ENCODE peak calls at places on chromosomes 11 and 22, in eight cellular contexts. W is neural progenitor cell, M is LNCaP clone FGC, D is bronchial epithelial cell, R is endothelial cell of umbilical vein, Q is PC-3, F is upper lobe of right lung, N is fibroblast of mammary gland. H is an unnamed sample.

GRCh38 chr11:1628506-1629325 is 859 bp upstream of the KRTAP5-5 start:
- DNase-seq in W (peak), M (no peak), D (no peak), R (peak), Q (peak), F (peak), N (peak), H (peak)

GRCh38 chr11:88535916-88536547 is 198.5 kb upstream of the CTSC start:
- DNase-seq in W (no peak), M (no peak), D (peak), R (peak), Q (peak), F (no peak), N (peak), H (peak)

GRCh38 chr22:50169181-50169759 is 1.3 kb upstream of the PANX2 start:
- DNase-seq in W (no peak), M (no peak), D (no peak), R (no peak), Q (no peak), F (no peak), N (no peak), H (no peak)

GRCh38 chr11:121236115-121237001 is 56.2 kb upstream of the SC5D start:
- DNase-seq in W (peak), M (no peak), D (peak), R (peak), Q (no peak), F (no peak), N (no peak), H (peak)

GRCh38 chr11:79055866-79056632 is 384.8 kb downstream of the TENM4 start:
- DNase-seq in W (no peak), M (no peak), D (no peak), R (no peak), Q (no peak), F (no peak), N (peak), H (peak)

GRCh38 chr22:20464096-20464614 is 26.5 kb upstream of the SCARF2 start:
- DNase-seq in W (no peak), M (no peak), D (no peak), R (no peak), Q (no peak), F (peak), N (no peak), H (no peak)

GRCh38 chr22:25067851-25068421 is 115.4 kb downstream of the KIAA1671 start:
- DNase-seq in W (no peak), M (no peak), D (no peak), R (no peak), Q (no peak), F (no peak), N (no peak), H (no peak)

GRCh38 chr22:46446799-46447198 is 90.6 kb downstream of the CELSR1 start:
- DNase-seq in W (no peak), M (no peak), D (no peak), R (no peak), Q (no peak), F (no peak), N (peak), H (peak)

GRCh38 chr11:129131361-129131760 is 60.8 kb downstream of the ARHGAP32 start:
- DNase-seq in W (no peak), M (no peak), D (no peak), R (no peak), Q (no peak), F (no peak), N (no peak), H (no peak)

GRCh38 chr11:86172894-86173293 is 71.7 kb upstream of the EED start:
- DNase-seq in W (peak), M (no peak), D (peak), R (peak), Q (peak), F (no peak), N (no peak), H (peak)

GRCh38 chr11:44980533-44981427 is 30.1 kb upstream of the TP53I11 start:
- DNase-seq in W (no peak), M (no peak), D (no peak), R (no peak), Q (no peak), F (peak), N (no peak), H (no peak)

GRCh38 chr22:17369553-17370035 is 334 bp downstream of the CECR2 start:
- DNase-seq in W (peak), M (no peak), D (no peak), R (no peak), Q (no peak), F (peak), N (no peak), H (peak)

GRCh38 chr11:130124096-130124495 is 35.5 kb upstream of the ST14 start:
- DNase-seq in W (no peak), M (no peak), D (peak), R (peak), Q (peak), F (peak), N (peak), H (peak)

GRCh38 chr22:49015993-49016908 is 811.4 kb downstream of the BRD1 start:
- DNase-seq in W (no peak), M (peak), D (no peak), R (no peak), Q (no peak), F (peak), N (no peak), H (no peak)

GRCh38 chr22:39396156-39396796 is 3.3 kb upstream of the TAB1 start:
- DNase-seq in W (no peak), M (no peak), D (peak), R (peak), Q (no peak), F (no peak), N (no peak), H (no peak)

GRCh38 chr11:94851864-94852581 is 83.9 kb downstream of the AMOTL1 start:
- DNase-seq in W (no peak), M (no peak), D (peak), R (no peak), Q (peak), F (no peak), N (no peak), H (no peak)

GRCh38 chr22:32119568-32120235 is 39.4 kb downstream of the C22orf42 start:
- DNase-seq in W (no peak), M (no peak), D (no peak), R (no peak), Q (no peak), F (no peak), N (no peak), H (no peak)

GRCh38 chr11:22343411-22344032 is 5.3 kb downstream of the SLC17A6 start:
- DNase-seq in W (peak), M (no peak), D (no peak), R (no peak), Q (no peak), F (no peak), N (no peak), H (no peak)
- H3K4me3 ChIP-seq in W (peak), M (no peak), D (no peak), R (no peak), Q (no peak), F (no peak), N (no peak), H (no peak)

GRCh38 chr11:66336234-66337102 is at the start of gene RIN1:
- DNase-seq in W (peak), M (no peak), D (peak), R (peak), Q (peak), F (peak), N (peak), H (peak)
- TF ChIP-seq CTCF in W (peak), M (peak), D (no peak), R (no peak), Q (peak), F (peak), N (peak), H (no peak)

DNA sequence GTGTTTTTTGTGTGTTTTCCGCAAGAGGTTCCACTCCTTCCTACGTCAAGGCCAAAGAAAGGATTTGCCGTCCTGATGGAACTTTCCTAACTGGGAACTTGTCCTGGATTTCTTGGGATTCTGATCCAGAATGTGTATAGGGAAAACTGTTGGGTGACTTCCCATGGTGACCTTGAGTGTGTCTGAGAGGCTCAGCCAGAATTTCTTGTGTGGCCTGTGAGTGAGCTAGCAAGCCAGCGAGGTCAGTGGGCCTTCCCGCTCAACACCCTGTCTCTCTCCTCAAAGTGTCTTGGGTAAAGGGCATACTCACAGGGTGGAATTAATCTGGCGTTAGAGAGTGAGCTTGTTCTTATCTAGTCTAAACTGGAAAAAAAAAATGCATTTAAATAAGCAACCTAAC is 20.3 kb downstream of the ZNRF3 start:
- DNase-seq in W (no peak), M (no peak), D (no peak), R (no peak), Q (no peak), F (no peak), N (no peak), H (no peak)
- H3K4me3 ChIP-seq in W (no peak), M (no peak), D (no peak), R (no peak), Q (no peak), F (no peak), N (no peak), H (no peak)

GRCh38 chr11:11742486-11742885 is 99.3 kb upstream of the USP47 start:
- DNase-seq in W (no peak), M (no peak), D (no peak), R (no peak), Q (no peak), F (no peak), N (no peak), H (no peak)

GRCh38 chr11:11747570-11747969 is 94.2 kb upstream of the USP47 start:
- DNase-seq in W (no peak), M (no peak), D (no peak), R (no peak), Q (no peak), F (no peak), N (no peak), H (no peak)

GRCh38 chr11:11743216-11743615 is 98.6 kb upstream of the USP47 start:
- DNase-seq in W (no peak), M (no peak), D (no peak), R (no peak), Q (no peak), F (no peak), N (no peak), H (no peak)

GRCh38 chr11:11748706-11749365 is 92.9 kb upstream of the USP47 start:
- DNase-seq in W (no peak), M (no peak), D (peak), R (no peak), Q (peak), F (no peak), N (peak), H (peak)

GRCh38 chr11:11746454-11746853 is 95.3 kb upstream of the USP47 start:
- DNase-seq in W (no peak), M (no peak), D (no peak), R (no peak), Q (no peak), F (no peak), N (no peak), H (no peak)
- TF ChIP-seq CTCF in W (no peak), M (no peak), D (no peak), R (no peak), Q (no peak), F (no peak), N (no peak), H (no peak)

GRCh38 chr11:68038718-68039525 is at the start of gene TCIRG1:
- DNase-seq in W (peak), M (peak), D (peak), R (peak), Q (peak), F (peak), N (peak), H (peak)
- H3K4me3 ChIP-seq in W (peak), M (peak), D (peak), R (peak), Q (peak), F (peak), N (peak), H (peak)

DNA sequence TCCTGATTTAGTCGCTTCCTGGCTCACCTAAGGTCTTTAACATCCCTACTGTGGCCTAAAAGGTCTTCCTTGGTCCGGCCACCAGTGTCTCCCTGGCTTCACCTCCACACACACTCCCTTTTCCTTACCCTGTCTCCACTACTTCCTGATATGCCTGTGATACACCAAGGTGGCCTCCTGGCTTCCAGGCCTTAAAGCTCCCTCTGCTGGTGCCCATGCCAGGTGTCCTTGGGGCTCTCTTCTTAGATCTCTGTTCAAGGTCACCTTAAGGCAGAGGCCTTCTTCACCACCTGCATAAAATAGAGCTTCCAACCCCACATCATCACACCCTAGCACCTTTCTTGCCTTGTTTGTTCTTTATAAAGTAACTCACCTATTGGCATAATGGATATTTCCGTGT is 787.7 kb downstream of the NTM start:
- DNase-seq in W (peak), M (peak), D (peak), R (peak), Q (peak), F (no peak), N (peak), H (peak)
- TF ChIP-seq CTCF in W (peak), M (peak), D (peak), R (peak), Q (peak), F (peak), N (peak), H (peak)

GRCh38 chr11:64692764-64693331 is 30.1 kb downstream of the NRXN2 start:
- DNase-seq in W (no peak), M (no peak), D (no peak), R (no peak), Q (no peak), F (peak), N (no peak), H (no peak)
- H3K4me3 ChIP-seq in W (no peak), M (no peak), D (no peak), R (no peak), Q (no peak), F (no peak), N (no peak), H (no peak)

DNA sequence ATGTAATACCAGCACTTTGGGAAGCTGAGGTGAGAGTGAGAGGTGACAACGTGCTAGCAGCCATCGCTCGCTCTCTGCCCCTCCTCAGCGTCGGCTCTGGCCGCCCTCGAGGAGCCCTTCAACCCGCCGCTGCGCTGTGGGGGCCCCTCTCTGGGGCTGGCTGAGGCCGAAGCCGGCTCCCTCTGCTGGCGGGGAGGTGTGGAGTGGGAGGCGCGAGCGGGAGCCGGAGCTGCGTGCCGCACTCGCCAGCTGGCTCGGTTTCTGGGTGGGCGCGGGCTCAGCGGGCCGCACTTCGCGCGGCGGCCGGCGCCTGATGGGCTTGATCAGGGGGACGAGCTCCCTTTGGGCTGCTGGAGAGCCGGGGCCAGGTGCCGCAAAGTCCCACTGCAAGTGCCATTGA is 98.9 kb upstream of the UBASH3B start:
- DNase-seq in W (peak), M (no peak), D (no peak), R (no peak), Q (no peak), F (peak), N (no peak), H (no peak)
- TF ChIP-seq CTCF in W (peak), M (peak), D (peak), R (no peak), Q (no peak), F (peak), N (no peak), H (peak)

H was measured in cardiac fibroblast.